ENCODE peak calls at places on chromosomes 7 and 10, in five cellular contexts. One of them, this sample, is unnamed.

GRCh38 chr10:99775850-99776249 is 6.6 kb upstream of the ABCC2 start:
- DNase-seq in WTC11: no peak
- DNase-seq in HCT116: peak; percentile 88
- DNase-seq in H1: no peak
- DNase-seq in HepG2: peak; percentile 86
- DNase-seq in this sample: no peak

GRCh38 chr7:121385800-121386179 is 10.3 kb downstream of the FAM3C start:
- DNase-seq in WTC11: no peak
- DNase-seq in HCT116: no peak
- DNase-seq in H1: no peak
- DNase-seq in HepG2: no peak
- DNase-seq in this sample: peak; percentile 76

GRCh38 chr10:42950606-42951485 is 126.0 kb upstream of the RET start:
- DNase-seq in WTC11: no peak
- DNase-seq in HCT116: no peak
- DNase-seq in H1: peak; percentile 44
- DNase-seq in HepG2: no peak
- DNase-seq in this sample: no peak

GRCh38 chr7:103538964-103539709 is 93.1 kb upstream of the SLC26A5 start:
- DNase-seq in WTC11: no peak
- DNase-seq in HCT116: no peak
- DNase-seq in H1: no peak
- DNase-seq in HepG2: no peak
- DNase-seq in this sample: no peak

GRCh38 chr10:117165557-117166419 is 27.7 kb upstream of the VAX1 start:
- DNase-seq in WTC11: peak; percentile 86
- DNase-seq in HCT116: peak; percentile 33
- DNase-seq in H1: peak; percentile 87
- DNase-seq in HepG2: no peak
- DNase-seq in this sample: no peak

GRCh38 chr10:111037868-111038267 is 39.0 kb upstream of the ADRA2A start:
- DNase-seq in WTC11: no peak
- DNase-seq in HCT116: no peak
- DNase-seq in H1: no peak
- DNase-seq in HepG2: no peak
- DNase-seq in this sample: no peak

GRCh38 chr7:113172726-113173125 is 54.4 kb upstream of the SMIM30 start:
- DNase-seq in WTC11: no peak
- DNase-seq in HCT116: no peak
- DNase-seq in H1: no peak
- DNase-seq in HepG2: no peak
- DNase-seq in this sample: no peak

GRCh38 chr10:74008212-74008731 is 10.4 kb downstream of the VCL start:
- DNase-seq in WTC11: no peak
- DNase-seq in HCT116: no peak
- DNase-seq in H1: no peak
- DNase-seq in HepG2: no peak
- DNase-seq in this sample: no peak

GRCh38 chr10:66625709-66626590 is 299.9 kb upstream of the LRRTM3 start:
- DNase-seq in WTC11: no peak
- DNase-seq in HCT116: no peak
- DNase-seq in H1: no peak
- DNase-seq in HepG2: no peak
- DNase-seq in this sample: no peak

DNA sequence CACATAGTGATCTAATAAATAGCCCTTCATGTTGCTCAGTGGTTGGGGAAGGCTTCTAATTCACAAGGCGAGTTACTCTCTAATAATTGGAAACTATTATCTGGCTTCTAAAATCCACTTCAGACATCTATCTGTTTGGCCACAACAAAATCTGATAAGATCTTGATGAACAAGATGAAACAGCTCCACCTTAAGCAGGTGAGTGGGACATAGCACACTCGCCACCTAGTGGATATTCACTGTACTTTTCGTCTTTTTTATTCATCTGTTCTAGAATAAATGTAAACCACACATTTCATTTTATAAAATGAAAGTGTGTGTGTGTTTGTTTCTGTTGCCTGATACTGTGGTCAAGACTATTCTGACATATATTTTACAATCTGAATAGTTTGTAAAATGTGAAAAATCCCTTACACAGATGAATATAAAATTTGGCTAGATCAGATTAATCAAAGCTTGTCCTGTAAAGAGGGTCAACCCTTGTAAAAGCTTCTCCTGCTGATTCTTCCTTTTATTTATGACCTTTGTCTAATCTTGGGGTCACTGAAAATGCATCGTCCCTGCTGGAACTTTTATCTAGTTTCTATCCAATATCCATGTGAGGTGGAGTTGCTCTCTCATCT is 26.5 kb upstream of the CNTNAP2 start:
- DNase-seq in WTC11: no peak
- DNase-seq in HCT116: peak; percentile 10
- DNase-seq in H1: no peak
- DNase-seq in HepG2: peak; percentile 8
- DNase-seq in this sample: no peak
- TF ChIP-seq MAX in WTC11: no peak
- TF ChIP-seq MAX in HCT116: no peak
- TF ChIP-seq MAX in H1: no peak
- TF ChIP-seq MAX in HepG2: no peak
- TF ChIP-seq MAX in this sample: no peak

GRCh38 chr10:31490858-31491504 is 172.0 kb downstream of the ZEB1 start:
- DNase-seq in WTC11: no peak
- DNase-seq in HCT116: peak; percentile 8
- DNase-seq in H1: peak; percentile 49
- DNase-seq in HepG2: peak; percentile 32
- DNase-seq in this sample: peak; percentile 28
- TF ChIP-seq MAX in WTC11: no peak
- TF ChIP-seq MAX in HCT116: no peak
- TF ChIP-seq MAX in H1: no peak
- TF ChIP-seq MAX in HepG2: no peak
- TF ChIP-seq MAX in this sample: no peak

GRCh38 chr10:47257396-47258120 is 42.4 kb upstream of the GDF10 start:
- DNase-seq in WTC11: no peak
- DNase-seq in HCT116: no peak
- DNase-seq in H1: peak; percentile 8
- DNase-seq in HepG2: no peak
- DNase-seq in this sample: peak; percentile 16
- TF ChIP-seq MAX in WTC11: no peak
- TF ChIP-seq MAX in HCT116: no peak
- TF ChIP-seq MAX in H1: no peak
- TF ChIP-seq MAX in HepG2: no peak
- TF ChIP-seq MAX in this sample: no peak

GRCh38 chr10:77756319-77757232 is 119.0 kb upstream of the KCNMA1 start:
- DNase-seq in WTC11: peak; percentile 83
- DNase-seq in HCT116: peak; percentile 47
- DNase-seq in H1: peak; percentile 76
- DNase-seq in HepG2: peak; percentile 59
- DNase-seq in this sample: no peak
- TF ChIP-seq MAX in WTC11: no peak
- TF ChIP-seq MAX in HCT116: no peak
- TF ChIP-seq MAX in H1: no peak
- TF ChIP-seq MAX in HepG2: no peak
- TF ChIP-seq MAX in this sample: no peak

This sample was measured in GM12878.